ENCODE peak calls at places on chromosomes 16 and 17, in ten cellular contexts. F is PC-9; J is stomach; O is psoas muscle; G is right cardiac atrium; L is PC-3; N is H9; P is MM.1S; Q is effector memory CD4-positive, alpha-beta T cell; D is GM23248. X is an unnamed sample.

GRCh38 chr17:57249520-57249919 is 6.8 kb upstream of the MSI2 start:
- DNase-seq in F (no peak), J (no peak), O (no peak), G (no peak), L (no peak), N (no peak), P (no peak), Q (no peak), D (no peak), X (no peak)

GRCh38 chr16:20620770-20621169 is 44.6 kb upstream of the ACSM2B start:
- DNase-seq in F (no peak), J (no peak), O (no peak), G (no peak), L (no peak), N (no peak), P (no peak), Q (no peak), D (no peak), X (no peak)

GRCh38 chr16:29126057-29126494 is 141.2 kb downstream of the LAT start:
- DNase-seq in F (no peak), J (no peak), O (no peak), G (no peak), L (no peak), N (no peak), P (no peak), Q (no peak), D (no peak), X (no peak)

GRCh38 chr17:28841901-28842281 is 699 bp downstream of the FAM222B start:
- DNase-seq in F (no peak), J (no peak), O (no peak), G (no peak), L (no peak), N (no peak), P (peak; percentile 7), Q (no peak), D (no peak), X (peak; percentile 16)

GRCh38 chr16:10753670-10754069 is 10.0 kb downstream of the NUBP1 start:
- DNase-seq in F (no peak), J (no peak), O (no peak), G (no peak), L (no peak), N (no peak), P (no peak), Q (no peak), D (no peak), X (no peak)

GRCh38 chr16:77788196-77789084 is at the start of gene VAT1L:
- DNase-seq in F (no peak), J (no peak), O (no peak), G (peak; percentile 42), L (no peak), N (peak; percentile 69), P (peak; percentile 10), Q (no peak), D (peak; percentile 79), X (peak; percentile 17)

GRCh38 chr17:36534117-36534880 is at the start of gene MYO19:
- DNase-seq in F (peak; percentile 66), J (peak; percentile 72), O (peak; percentile 74), G (peak; percentile 75), L (peak; percentile 66), N (peak; percentile 89), P (peak; percentile 59), Q (no peak), D (peak; percentile 84), X (peak; percentile 97)

GRCh38 chr17:69523252-69523861 is 108.9 kb downstream of the MAP2K6 start:
- DNase-seq in F (peak; percentile 10), J (no peak), O (no peak), G (no peak), L (peak; percentile 76), N (peak; percentile 58), P (peak; percentile 72), Q (no peak), D (peak; percentile 74), X (peak; percentile 46)

GRCh38 chr16:26457061-26457460 is 609.7 kb upstream of the C16orf82 start:
- DNase-seq in F (no peak), J (no peak), O (no peak), G (no peak), L (no peak), N (no peak), P (no peak), Q (no peak), D (no peak), X (no peak)

GRCh38 chr17:32446949-32447348 is 2.6 kb downstream of the PSMD11 start:
- DNase-seq in F (no peak), J (no peak), O (no peak), G (no peak), L (no peak), N (no peak), P (no peak), Q (no peak), D (no peak), X (no peak)

GRCh38 chr16:5071681-5072333 is at the start of gene ALG1:
- DNase-seq in F (peak; percentile 87), J (peak; percentile 91), O (peak; percentile 92), G (peak; percentile 92), L (peak; percentile 78), N (peak; percentile 86), P (peak; percentile 90), Q (peak; percentile 74), D (peak; percentile 97), X (peak; percentile 65)
- H3K27ac ChIP-seq in F (peak within 1 kb of the TSS; percentile 72), J (peak within 1 kb of the TSS; percentile 85), O (peak within 1 kb of the TSS; percentile 81), G (peak within 1 kb of the TSS; percentile 81), L (peak within 1 kb of the TSS; percentile 11), N (no peak within 1 kb of the TSS), P (peak within 1 kb of the TSS; percentile 68), Q (peak within 1 kb of the TSS; percentile 80), D (peak within 1 kb of the TSS; percentile 88), X (peak within 1 kb of the TSS; percentile 31)

GRCh38 chr17:79761894-79762570 is 15.9 kb upstream of the CBX2 start:
- DNase-seq in F (no peak), J (no peak), O (no peak), G (no peak), L (no peak), N (no peak), P (no peak), Q (no peak), D (no peak), X (no peak)
- H3K4me1 ChIP-seq in F (no peaks in the 10 kb centered on the region), J (no peaks in the 10 kb centered on the region), O (no peaks in the 10 kb centered on the region), G (no peaks in the 10 kb centered on the region), L (no peaks in the 10 kb centered on the region), N (no peaks in the 10 kb centered on the region), P (no peaks in the 10 kb centered on the region), Q (no peaks in the 10 kb centered on the region), D (no peaks in the 10 kb centered on the region), X (no peaks in the 10 kb centered on the region)

GRCh38 chr16:68910051-68910450 is 66.7 kb downstream of the TANGO6 start:
- DNase-seq in F (no peak), J (no peak), O (no peak), G (no peak), L (no peak), N (no peak), P (no peak), Q (no peak), D (no peak), X (no peak)

GRCh38 chr16:68920349-68920748 is 77.0 kb downstream of the TANGO6 start:
- DNase-seq in F (no peak), J (no peak), O (no peak), G (no peak), L (no peak), N (no peak), P (no peak), Q (no peak), D (no peak), X (peak; percentile 85)

GRCh38 chr16:68917541-68917940 is 74.2 kb downstream of the TANGO6 start:
- DNase-seq in F (no peak), J (no peak), O (no peak), G (no peak), L (no peak), N (no peak), P (no peak), Q (no peak), D (no peak), X (no peak)

GRCh38 chr16:68915561-68915960 is 72.2 kb downstream of the TANGO6 start:
- DNase-seq in F (no peak), J (no peak), O (no peak), G (no peak), L (no peak), N (no peak), P (no peak), Q (no peak), D (no peak), X (peak; percentile 51)
- H3K27ac ChIP-seq in F (no peak overlapping the region), J (no peak overlapping the region), O (no peak overlapping the region), G (no peak overlapping the region), L (no peak overlapping the region), N (no peak overlapping the region), P (no peak overlapping the region), Q (no peak overlapping the region), D (no peak overlapping the region), X (no peak overlapping the region)

GRCh38 chr16:85575910-85576309 is 37.2 kb upstream of the GSE1 start:
- DNase-seq in F (no peak), J (no peak), O (no peak), G (no peak), L (no peak), N (no peak), P (no peak), Q (no peak), D (no peak), X (no peak)
- H3K4me1 ChIP-seq in F (peaks cover 2% of the 10 kb centered on the region), J (peaks cover 94% of the 10 kb centered on the region), O (peaks cover 55% of the 10 kb centered on the region), G (peaks cover 15% of the 10 kb centered on the region), L (peaks cover 8% of the 10 kb centered on the region), N (peaks cover 12% of the 10 kb centered on the region), P (peaks cover 14% of the 10 kb centered on the region), Q (peaks cover 10% of the 10 kb centered on the region), D (peaks cover 15% of the 10 kb centered on the region), X (no peaks in the 10 kb centered on the region)

DNA sequence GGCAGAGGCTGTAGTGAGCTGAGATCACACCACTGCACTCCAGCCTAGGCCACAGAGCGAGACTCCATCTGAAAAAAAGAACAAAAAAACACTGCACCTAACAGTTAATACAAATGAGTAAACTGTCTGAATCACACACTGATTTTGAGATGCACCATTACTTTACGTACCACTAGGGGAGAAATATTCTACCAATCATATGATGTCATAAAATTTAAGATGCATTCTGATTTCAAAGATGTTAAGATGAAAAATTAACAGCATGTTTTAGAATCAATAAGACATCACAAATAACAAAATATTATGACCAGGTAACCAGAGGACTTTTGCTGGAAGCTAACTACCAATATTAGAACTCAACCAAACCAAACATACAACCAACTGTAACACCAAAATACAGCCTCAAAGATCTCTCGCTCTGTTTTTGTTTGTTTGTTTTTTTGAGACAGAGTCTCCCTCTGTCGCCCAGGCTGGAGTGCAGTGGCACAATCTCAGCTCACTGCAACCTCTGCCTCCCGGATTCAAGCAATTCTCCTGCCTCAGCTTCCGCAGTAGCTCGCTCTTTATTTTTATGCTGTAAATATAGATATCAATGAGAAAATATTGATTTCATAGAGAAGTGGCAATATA is 31.6 kb downstream of the GLG1 start:
- DNase-seq in F (no peak), J (no peak), O (no peak), G (no peak), L (no peak), N (no peak), P (no peak), Q (no peak), D (no peak), X (no peak)
- H3K27ac ChIP-seq in F (no peak overlapping the region), J (no peak overlapping the region), O (peak overlapping the region; percentile 75), G (no peak overlapping the region), L (no peak overlapping the region), N (no peak overlapping the region), P (no peak overlapping the region), Q (no peak overlapping the region), D (no peak overlapping the region), X (no peak overlapping the region)

X was measured in foreskin keratinocyte.